ENCODE peak calls at places on chromosomes 3 and 15, in nine cellular contexts. B, G, E, T, O, L, C, I and H are unnamed samples.

GRCh38 chr3:157495846-157496245 is 7.4 kb downstream of the VEPH1 start:
- DNase-seq in B (no peak), G (no peak), E (no peak), T (no peak), O (no peak), L (no peak), C (no peak), I (no peak), H (no peak)

GRCh38 chr3:66442254-66443249 is 58.3 kb downstream of the LRIG1 start:
- DNase-seq in B (no peak), G (peak; percentile 84), E (peak; percentile 92), T (peak; percentile 84), O (no peak), L (no peak), C (peak; percentile 86), I (peak; percentile 90), H (peak; percentile 67)

GRCh38 chr3:15755181-15755580 is 42.6 kb downstream of the ANKRD28 start:
- DNase-seq in B (no peak), G (no peak), E (no peak), T (no peak), O (no peak), L (no peak), C (no peak), I (no peak), H (no peak)

GRCh38 chr15:29132110-29132420 is 137.6 kb downstream of the NSMCE3 start:
- DNase-seq in B (no peak), G (no peak), E (no peak), T (no peak), O (no peak), L (no peak), C (no peak), I (no peak), H (no peak)

GRCh38 chr15:93180656-93181055 is 91.6 kb upstream of the RGMA start:
- DNase-seq in B (no peak), G (no peak), E (no peak), T (no peak), O (no peak), L (no peak), C (no peak), I (no peak), H (no peak)

GRCh38 chr15:66661432-66662096 is 40.5 kb upstream of the SMAD6 start:
- DNase-seq in B (no peak), G (peak; percentile 52), E (peak; percentile 28), T (no peak), O (no peak), L (no peak), C (no peak), I (no peak), H (no peak)

GRCh38 chr15:98580577-98580976 is 67.8 kb upstream of the IGF1R start:
- DNase-seq in B (no peak), G (no peak), E (no peak), T (no peak), O (no peak), L (no peak), C (no peak), I (peak; percentile 4), H (no peak)

GRCh38 chr3:36868614-36869436 is 76.0 kb downstream of the TRANK1 start:
- DNase-seq in B (peak; percentile 50), G (peak; percentile 77), E (peak; percentile 67), T (peak; percentile 62), O (no peak), L (peak; percentile 58), C (peak; percentile 28), I (peak; percentile 78), H (peak; percentile 11)

GRCh38 chr15:88769161-88769971 is 33.9 kb upstream of the ACAN start:
- DNase-seq in B (no peak), G (peak; percentile 18), E (no peak), T (no peak), O (no peak), L (no peak), C (peak; percentile 12), I (no peak), H (no peak)
- H3K4me3 ChIP-seq in B (no peak overlapping the region), G (no peak overlapping the region), E (no peak overlapping the region), T (no peak overlapping the region), O (no peak overlapping the region), L (no peak overlapping the region), C (peak overlapping the region; percentile 23), I (peak overlapping the region; percentile 22), H (peak overlapping the region; percentile 15)

GRCh38 chr15:37095197-37095992 is 5.0 kb downstream of the MEIS2 start:
- DNase-seq in B (no peak), G (peak; percentile 60), E (peak; percentile 58), T (no peak), O (no peak), L (no peak), C (no peak), I (no peak), H (no peak)
- H3K4me3 ChIP-seq in B (no peak overlapping the region), G (peak overlapping the region; percentile 89), E (peak overlapping the region; percentile 92), T (peak overlapping the region; percentile 93), O (peak overlapping the region; percentile 79), L (no peak overlapping the region), C (peak overlapping the region; percentile 89), I (peak overlapping the region; percentile 94), H (peak overlapping the region; percentile 82)

GRCh38 chr3:62445267-62445666 is 71.9 kb upstream of the FEZF2 start:
- DNase-seq in B (no peak), G (peak; percentile 35), E (peak; percentile 14), T (peak; percentile 34), O (no peak), L (no peak), C (peak; percentile 21), I (peak; percentile 55), H (no peak)
- H3K4me3 ChIP-seq in B (no peak overlapping the region), G (peak overlapping the region; percentile 26), E (no peak overlapping the region), T (peak overlapping the region; percentile 19), O (no peak overlapping the region), L (peak overlapping the region; percentile 26), C (no peak overlapping the region), I (peak overlapping the region; percentile 16), H (peak overlapping the region; percentile 16)

GRCh38 chr3:82001276-82001953 is 240.0 kb upstream of the GBE1 start:
- DNase-seq in B (no peak), G (no peak), E (no peak), T (no peak), O (no peak), L (no peak), C (no peak), I (no peak), H (peak; percentile 6)

GRCh38 chr3:82000773-82001172 is 239.3 kb upstream of the GBE1 start:
- DNase-seq in B (no peak), G (no peak), E (no peak), T (peak; percentile 17), O (no peak), L (no peak), C (peak; percentile 13), I (no peak), H (peak; percentile 27)

GRCh38 chr3:82002993-82003642 is 241.7 kb upstream of the GBE1 start:
- DNase-seq in B (no peak), G (no peak), E (no peak), T (no peak), O (no peak), L (no peak), C (no peak), I (no peak), H (no peak)

GRCh38 chr3:81998139-81998755 is 236.8 kb upstream of the GBE1 start:
- DNase-seq in B (no peak), G (peak; percentile 28), E (peak; percentile 26), T (peak; percentile 35), O (no peak), L (no peak), C (peak; percentile 62), I (peak; percentile 46), H (peak; percentile 15)

DNA sequence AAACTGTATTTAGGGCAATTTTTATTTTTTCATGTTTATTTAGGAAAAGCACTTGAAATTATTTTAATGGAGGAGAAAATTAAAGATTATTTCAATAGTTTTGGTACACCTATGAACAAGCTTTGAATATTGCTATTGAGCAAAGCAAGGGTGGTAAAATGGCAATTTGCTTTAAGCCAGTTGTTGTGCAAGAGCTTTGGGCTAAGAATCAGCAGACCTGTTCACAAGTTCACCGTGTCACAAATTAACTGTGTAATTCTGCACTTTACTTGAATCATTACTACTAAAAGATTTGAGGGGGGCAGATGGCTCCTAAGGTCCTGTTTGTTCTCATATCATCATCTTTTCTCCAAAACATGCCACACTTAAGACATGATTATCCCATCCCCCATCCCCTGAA is 238.9 kb upstream of the GBE1 start:
- DNase-seq in B (no peak), G (no peak), E (no peak), T (no peak), O (no peak), L (no peak), C (no peak), I (no peak), H (no peak)
- H3K4me3 ChIP-seq in B (no peak overlapping the region), G (no peak overlapping the region), E (no peak overlapping the region), T (no peak overlapping the region), O (no peak overlapping the region), L (no peak overlapping the region), C (no peak overlapping the region), I (no peak overlapping the region), H (no peak overlapping the region)